ENCODE peak calls at places on chromosomes 6 and 20, in seven cellular contexts. W, C, N, E, Y, J and X are unnamed samples.

GRCh38 chr6:147287869-147288271 is 83.7 kb downstream of the STXBP5 start:
- DNase-seq in Y (peak; percentile 62), N (no peak), C (peak; percentile 8), E (no peak), W (no peak), J (no peak), X (no peak)

GRCh38 chr20:2800590-2801458 is at the start of gene CPXM1:
- DNase-seq in Y (no peak), W (no peak), C (no peak), J (no peak), N (no peak), E (no peak), X (no peak)

GRCh38 chr20:25032065-25032477 is 25.9 kb downstream of the ACSS1 start:
- DNase-seq in E (no peak), N (no peak), J (no peak), C (no peak), Y (no peak), W (no peak), X (no peak)

GRCh38 chr6:20688710-20689500 is 154.6 kb downstream of the CDKAL1 start:
- DNase-seq in N (no peak), C (no peak), E (no peak), J (no peak), Y (peak; percentile 57), W (no peak), X (no peak)

GRCh38 chr6:117483645-117484016 is 1.2 kb downstream of the DCBLD1 start:
- DNase-seq in W (no peak), Y (no peak), N (no peak), E (no peak), C (no peak), J (no peak), X (no peak)

GRCh38 chr6:158143700-158144099 is 24.4 kb downstream of the SERAC1 start:
- DNase-seq in W (no peak), J (no peak), N (no peak), E (no peak), C (no peak), Y (no peak), X (no peak)

GRCh38 chr20:10047427-10047826 is 12.6 kb downstream of the ANKEF1 start:
- DNase-seq in Y (no peak), C (no peak), E (no peak), J (no peak), W (no peak), N (no peak), X (no peak)

GRCh38 chr20:64077094-64077493 is 2.2 kb downstream of the RGS19 start:
- DNase-seq in N (peak; percentile 44), J (peak; percentile 46), E (no peak), C (no peak), Y (no peak), W (no peak), X (no peak)

GRCh38 chr6:135094403-135094821 is 39.8 kb upstream of the HBS1L start:
- DNase-seq in E (no peak), N (no peak), J (no peak), C (no peak), Y (peak; percentile 43), W (no peak), X (no peak)

GRCh38 chr20:36179170-36179945 is 24.8 kb downstream of the EPB41L1 start:
- DNase-seq in Y (no peak), C (no peak), E (no peak), N (no peak), J (no peak), W (no peak), X (no peak)

GRCh38 chr6:82741325-82741995 is 324.2 kb downstream of the UBE3D start:
- DNase-seq in J (no peak), Y (no peak), W (no peak), E (no peak), N (no peak), C (no peak), X (no peak)

GRCh38 chr6:1327630-1328029 is 15.7 kb downstream of the FOXQ1 start:
- DNase-seq in W (no peak), C (no peak), J (no peak), N (no peak), Y (no peak), E (no peak), X (no peak)

GRCh38 chr20:50709574-50709973 is 18.2 kb upstream of the RIPOR3 start:
- DNase-seq in W (no peak), J (no peak), C (no peak), E (no peak), N (no peak), Y (no peak), X (no peak)

GRCh38 chr20:44702776-44703175 is 12.4 kb upstream of the CCN5 start:
- DNase-seq in J (peak; percentile 89), E (peak; percentile 80), N (peak; percentile 91), W (peak; percentile 96), C (no peak), Y (peak; percentile 90), X (peak; percentile 91)

GRCh38 chr20:58652606-58653303 is 1.7 kb downstream of the STX16 start:
- DNase-seq in E (no peak), W (no peak), C (no peak), Y (no peak), J (no peak), N (no peak), X (no peak)
- H3K27ac ChIP-seq in E (peak overlapping the region; percentile 92), W (peak overlapping the region; percentile 93), C (peak overlapping the region; percentile 77), Y (peak overlapping the region; percentile 96), J (peak overlapping the region; percentile 97), N (peak overlapping the region; percentile 97), X (peak overlapping the region; percentile 96)

GRCh38 chr6:73696990-73697651 is 1.1 kb downstream of the CD109 start:
- DNase-seq in W (no peak), E (no peak), J (no peak), C (no peak), N (no peak), Y (no peak), X (no peak)

GRCh38 chr6:73702444-73702843 is 6.4 kb downstream of the CD109 start:
- DNase-seq in Y (no peak), J (no peak), E (no peak), C (no peak), W (no peak), N (no peak), X (no peak)

GRCh38 chr6:73699656-73700055 is 3.7 kb downstream of the CD109 start:
- DNase-seq in E (no peak), W (no peak), Y (no peak), J (no peak), N (no peak), C (no peak), X (no peak)

GRCh38 chr6:73703514-73703913 is 7.5 kb downstream of the CD109 start:
- DNase-seq in W (no peak), E (no peak), C (no peak), Y (no peak), N (no peak), J (no peak), X (no peak)

GRCh38 chr6:73700060-73700459 is 4.1 kb downstream of the CD109 start:
- DNase-seq in W (no peak), J (no peak), C (no peak), N (no peak), E (no peak), Y (no peak), X (no peak)
- H3K4me3 ChIP-seq in W (no peak overlapping the region), J (no peak overlapping the region), C (no peak overlapping the region), N (no peak overlapping the region), E (no peak overlapping the region), Y (no peak overlapping the region), X (no peak overlapping the region)

DNA sequence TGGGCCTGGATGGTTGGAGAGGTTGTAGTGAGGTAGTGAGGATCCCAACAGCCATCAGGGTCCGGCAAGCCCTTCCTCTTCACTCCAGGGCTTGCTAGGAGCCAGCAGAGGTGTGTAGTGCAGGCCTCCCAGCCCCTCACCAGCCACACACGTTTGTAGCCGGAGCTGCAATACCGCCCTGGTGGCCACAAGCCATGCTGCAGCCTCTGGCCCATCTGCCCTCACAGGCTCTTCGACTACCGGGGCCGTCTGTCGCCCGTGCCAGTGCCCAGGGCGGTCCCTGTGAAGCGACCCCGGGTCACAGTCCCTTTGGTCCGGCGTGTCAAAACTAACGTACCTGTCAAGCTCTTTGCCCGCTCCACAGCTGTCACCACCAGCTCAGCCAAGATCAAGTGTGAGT is 36.4 kb downstream of the EIF2S2 start:
- DNase-seq in C (no peak), E (no peak), N (no peak), J (no peak), W (no peak), Y (no peak), X (no peak)
- TF ChIP-seq CTCF in C (peak; percentile 10), E (no peak), N (peak; percentile 13), J (no peak), W (no peak), Y (no peak), X (no peak)

DNA sequence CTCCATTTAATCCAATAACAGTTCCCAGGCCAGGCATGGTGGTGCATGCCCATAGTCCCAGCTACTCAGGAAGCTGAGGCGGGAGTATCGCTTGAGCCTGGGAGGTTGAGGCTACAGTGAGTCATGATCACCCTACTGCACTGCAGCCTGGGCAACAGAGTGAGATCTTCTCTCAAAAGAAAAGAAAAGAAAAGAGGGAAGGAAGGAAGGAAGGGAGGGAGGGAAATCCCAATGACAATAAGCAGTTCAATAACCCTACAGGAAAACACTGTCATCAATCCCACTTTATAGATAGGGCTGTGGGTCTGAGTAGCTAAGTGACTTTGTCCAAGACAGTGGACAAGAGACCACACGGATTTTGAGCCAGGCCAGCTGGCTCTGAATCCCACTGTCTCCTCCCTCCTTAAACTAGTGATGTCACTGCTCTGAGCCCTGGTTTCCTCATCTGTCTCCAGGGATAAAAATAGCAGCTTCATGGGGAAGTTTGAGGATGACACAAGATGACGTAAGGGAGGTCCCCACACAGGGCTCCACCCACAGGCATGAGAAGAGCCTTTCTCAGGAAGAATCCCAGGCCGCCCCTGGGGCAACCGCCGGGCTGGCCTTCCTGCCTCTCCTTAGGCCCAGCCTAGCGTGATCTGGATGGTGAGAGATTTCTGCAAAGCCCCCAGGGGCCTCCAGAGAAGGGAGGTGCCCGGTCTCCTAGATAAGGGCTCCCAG is 7.2 kb upstream of the TRIB3 start:
- DNase-seq in E (no peak), J (peak; percentile 26), C (peak; percentile 73), N (no peak), Y (peak; percentile 41), W (no peak), X (peak; percentile 60)
- H3K27ac ChIP-seq in E (peak overlapping the region; percentile 76), J (peak overlapping the region; percentile 17), C (peak overlapping the region; percentile 84), N (peak overlapping the region; percentile 33), Y (peak overlapping the region; percentile 55), W (no peak overlapping the region), X (peak overlapping the region; percentile 52)